ENCODE peak calls at places on chromosomes 12 and 14, in four cellular contexts. M is K562, P is HepG2, Z is H1. F is an unnamed sample. For H3K4me1, the result is how much of the 10 kb centered on the place peaks cover.

GRCh38 chr12:79454338-79454777 is 236.4 kb downstream of the PAWR start:
- DNase-seq in M (no peak), P (peak), Z (no peak), F (peak)

GRCh38 chr12:65597527-65597926 is 226.8 kb upstream of the HMGA2 start:
- DNase-seq in M (no peak), P (no peak), Z (no peak), F (no peak)

GRCh38 chr14:65137648-65138317 is 35.5 kb upstream of the MAX start:
- DNase-seq in M (no peak), P (no peak), Z (no peak), F (no peak)

GRCh38 chr12:53805067-53805466 is 53.3 kb upstream of the CISTR start:
- DNase-seq in M (no peak), P (no peak), Z (no peak), F (no peak)

GRCh38 chr14:63045612-63046320 is 508 bp upstream of the KCNH5 start:
- DNase-seq in M (no peak), P (peak), Z (peak), F (no peak)

GRCh38 chr12:52202361-52203078 is 10.7 kb upstream of the KRT80 start:
- DNase-seq in M (no peak), P (no peak), Z (no peak), F (no peak)

GRCh38 chr12:23895792-23896218 is 53.7 kb downstream of the SOX5 start:
- DNase-seq in M (no peak), P (no peak), Z (peak), F (peak)

GRCh38 chr12:107440596-107440995 is 245.0 kb upstream of the PWP1 start:
- DNase-seq in M (no peak), P (no peak), Z (no peak), F (no peak)

GRCh38 chr14:50726372-50727107 is 58.4 kb upstream of the SAV1 start:
- DNase-seq in M (no peak), P (no peak), Z (no peak), F (no peak)

GRCh38 chr12:67788118-67788517 is 139.6 kb downstream of the DYRK2 start:
- DNase-seq in M (no peak), P (no peak), Z (no peak), F (no peak)
- H3K4me1 ChIP-seq in M (under half), P (under half), Z (under half), F (under half)

DNA sequence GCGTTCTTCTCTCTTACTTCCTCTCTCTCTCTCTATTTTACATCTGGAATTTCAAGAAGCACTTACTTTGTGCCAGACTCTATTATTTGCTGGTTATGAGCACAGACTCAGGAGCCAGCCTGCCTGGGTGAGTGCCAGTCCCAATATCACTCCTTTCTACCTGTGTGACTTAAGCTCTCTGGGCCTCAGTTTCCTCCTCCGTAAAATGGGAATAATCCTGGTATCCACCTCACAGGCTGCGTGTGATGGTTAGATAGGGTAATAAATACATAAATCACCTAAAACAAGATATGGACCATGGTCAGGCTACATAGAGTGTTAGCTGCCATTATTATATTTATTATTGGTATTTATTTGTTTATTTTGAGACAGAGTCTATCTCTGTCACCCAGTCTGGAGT is 24.3 kb downstream of the RASAL1 start:
- DNase-seq in M (no peak), P (no peak), Z (no peak), F (no peak)
- TF ChIP-seq JUN in M (no peak), P (no peak), Z (no peak), F (no peak)

DNA sequence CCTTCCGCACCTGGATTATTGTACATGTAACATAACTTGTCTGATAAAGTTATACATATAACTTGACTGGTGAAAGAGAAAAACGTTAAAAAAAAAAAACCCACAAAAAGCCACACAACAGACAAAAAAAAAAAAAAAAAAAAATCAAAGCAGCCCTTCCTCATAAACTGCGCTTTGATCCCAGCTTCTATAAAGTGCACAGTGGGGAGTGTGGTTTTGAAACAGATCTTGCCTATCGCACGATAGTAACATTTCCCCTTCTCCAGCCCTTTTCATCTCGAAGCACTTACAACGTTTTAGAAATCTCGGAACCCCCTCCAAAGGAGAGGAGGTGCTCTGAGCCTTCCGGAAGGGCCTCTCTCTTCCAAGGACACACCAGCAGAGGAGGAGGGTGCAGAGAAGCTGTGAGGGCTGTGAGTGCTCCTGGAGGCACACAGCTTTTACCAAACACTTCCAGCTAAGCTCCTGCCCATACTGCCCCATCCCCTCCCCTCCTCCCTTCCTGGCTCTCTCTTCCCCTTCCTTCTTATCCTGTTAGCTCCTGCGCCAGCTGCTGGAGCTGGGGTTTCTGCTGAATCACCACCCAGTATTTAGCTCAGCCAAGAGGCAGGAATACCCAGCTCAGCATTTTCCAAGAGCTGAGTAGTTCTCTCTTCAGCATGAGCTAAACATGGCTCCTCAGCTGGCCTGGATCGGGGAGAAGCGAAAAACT is 28.4 kb downstream of the SLC7A8 start:
- DNase-seq in M (peak), P (no peak), Z (no peak), F (peak)
- TF ChIP-seq POLR2AphosphoS5 in M (no peak), P (no peak), Z (no peak), F (no peak)

DNA sequence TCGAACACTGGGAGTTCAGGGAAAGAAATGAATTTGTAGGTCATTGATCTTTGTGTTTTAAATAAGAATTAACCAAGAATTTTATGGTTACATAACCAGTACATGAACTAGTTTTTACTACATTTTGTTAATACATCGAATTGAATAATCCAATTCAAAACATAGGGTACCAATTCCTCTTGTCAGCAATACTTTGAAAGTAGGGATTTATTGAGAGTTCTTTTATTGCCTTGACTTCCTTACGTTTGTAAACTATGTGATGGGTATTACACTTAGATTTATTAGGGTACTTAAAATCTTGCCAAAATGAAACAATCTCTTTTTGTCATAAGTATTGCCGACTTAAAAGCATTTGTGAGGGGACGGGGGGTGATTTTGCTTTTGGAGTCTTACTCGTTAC is 22.3 kb downstream of the SOCS2 start:
- DNase-seq in M (no peak), P (no peak), Z (no peak), F (no peak)
- H3K4me1 ChIP-seq in M (under half), P (under half), Z (under half), F (under half)

GRCh38 chr12:113051759-113052158 is 4.8 kb upstream of the DTX1 start:
- DNase-seq in M (no peak), P (no peak), Z (no peak), F (no peak)

GRCh38 chr12:113052326-113052725 is 4.2 kb upstream of the DTX1 start:
- DNase-seq in M (no peak), P (no peak), Z (no peak), F (no peak)

GRCh38 chr12:113050808-113051207 is 5.7 kb upstream of the DTX1 start:
- DNase-seq in M (no peak), P (no peak), Z (no peak), F (no peak)

GRCh38 chr12:113048716-113049127 is 7.8 kb upstream of the DTX1 start:
- DNase-seq in M (peak), P (peak), Z (no peak), F (peak)

DNA sequence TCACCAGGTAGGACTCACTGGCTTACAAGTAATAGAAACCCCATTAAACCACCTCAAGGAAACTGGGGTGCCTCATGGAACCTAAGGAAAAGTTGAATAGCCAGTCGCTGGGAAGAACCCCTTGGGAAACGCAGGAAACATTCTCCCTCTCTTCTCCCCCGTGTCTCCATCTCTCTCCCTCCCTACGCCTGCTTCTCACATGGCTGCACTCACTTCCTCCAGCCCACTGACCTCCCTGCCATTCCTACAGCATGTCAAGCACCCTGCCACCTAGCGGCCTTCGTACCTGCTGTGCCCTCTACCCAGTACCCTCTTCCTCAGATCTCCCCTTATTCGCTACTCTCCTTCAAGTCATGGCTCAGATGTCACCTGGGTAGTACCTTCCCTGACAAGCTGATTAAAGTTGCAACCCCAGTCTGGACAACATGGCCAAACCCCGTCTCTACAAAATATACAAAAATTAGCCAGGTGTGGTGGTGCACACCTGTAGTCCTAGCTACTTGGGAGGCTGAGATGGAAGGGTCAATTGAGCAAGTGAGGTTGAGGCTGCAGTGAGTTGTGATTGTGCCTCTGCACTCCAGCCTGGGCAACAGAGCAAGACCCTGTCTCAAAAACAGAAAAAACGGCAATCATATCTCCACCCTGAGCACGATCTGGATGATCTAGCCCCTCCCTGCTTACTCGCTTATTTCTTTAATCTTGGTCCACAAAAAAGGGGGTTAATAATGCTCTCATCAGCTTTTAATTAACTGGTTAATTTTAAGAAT is 6.4 kb upstream of the DTX1 start:
- DNase-seq in M (no peak), P (peak), Z (no peak), F (no peak)
- TF ChIP-seq JUN in M (no peak), P (no peak), Z (no peak), F (no peak)

DNA sequence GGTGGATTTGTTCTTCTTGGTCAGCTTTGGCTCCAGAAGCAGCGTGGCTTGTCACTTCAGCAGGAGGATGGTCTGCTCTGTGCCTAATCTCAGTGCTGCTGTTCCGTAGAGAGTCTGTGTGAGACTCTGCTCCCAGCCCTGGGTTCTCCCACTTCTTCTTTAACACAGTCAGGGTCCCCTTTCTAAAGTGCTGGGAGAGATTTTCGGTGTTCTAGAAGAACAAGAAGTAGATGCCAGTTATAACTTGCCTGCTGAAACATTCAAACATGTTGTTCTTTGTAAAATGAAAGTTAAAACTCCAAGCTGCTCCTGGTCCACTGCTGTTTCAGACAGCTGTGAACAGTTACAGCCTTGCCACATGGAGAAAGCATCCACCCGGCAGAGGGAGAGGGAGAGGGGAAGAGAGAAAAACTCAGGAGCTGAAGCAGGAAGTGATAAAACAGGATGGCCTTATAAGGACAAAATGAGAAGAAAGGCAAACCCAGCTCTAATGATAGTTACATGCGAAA is 55.2 kb upstream of the CERS5 start:
- DNase-seq in M (peak), P (no peak), Z (no peak), F (peak)
- TF ChIP-seq POLR2AphosphoS5 in M (peak), P (no peak), Z (peak), F (peak)

DNA sequence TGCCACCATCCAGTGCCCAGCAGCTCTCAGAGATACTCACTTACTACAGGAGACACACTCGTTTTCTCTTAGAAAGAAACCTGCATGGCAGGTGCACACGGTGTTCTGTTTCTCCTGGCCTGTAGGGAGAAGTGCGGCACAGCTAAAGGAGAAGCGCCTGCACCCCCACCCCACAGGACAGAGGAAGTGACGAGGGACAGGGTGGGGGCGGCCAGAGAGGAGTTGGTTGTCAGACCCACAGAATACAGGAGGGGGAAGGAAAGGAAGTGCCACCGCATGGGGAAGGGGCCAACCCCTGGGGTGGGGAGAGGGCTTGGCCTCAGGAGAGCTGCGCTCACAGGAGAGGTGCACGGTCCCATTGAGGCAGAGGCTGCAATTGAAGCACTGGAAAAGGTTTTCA is 8.8 kb downstream of the TNFRSF1A start:
- DNase-seq in M (no peak), P (no peak), Z (no peak), F (no peak)
- H3K4me1 ChIP-seq in M (under half), P (under half), Z (under half), F (under half)

GRCh38 chr14:76011959-76012802 is 26.6 kb downstream of the IFT43 start:
- DNase-seq in M (no peak), P (no peak), Z (no peak), F (no peak)
- TF ChIP-seq JUN in M (no peak), P (no peak), Z (no peak), F (no peak)

F was measured in endothelial cell of umbilical vein.